ENCODE peak calls at places on chromosomes 16 and 17, in eight cellular contexts. F is HepG2, Q is heart left ventricle, L is IMR-90, B is Peyer's patch, H is uterus, X is stomach, M is gastrocnemius medialis. V is an unnamed sample.
A peak's percentile ranks its signal among the peaks of the same experiment; 100 is the strongest.

GRCh38 chr17:30352247-30352814 is 18.5 kb upstream of the TMIGD1 start:
- DNase-seq in L (no peak), H (no peak), F (peak; percentile 57), X (no peak), B (no peak), M (no peak), Q (no peak), V (no peak)

GRCh38 chr17:49050611-49051010 is 53.4 kb downstream of the IGF2BP1 start:
- DNase-seq in Q (no peak), F (no peak), H (no peak), L (no peak), X (no peak), M (no peak), B (no peak), V (no peak)

GRCh38 chr17:58172369-58173071 is 5.7 kb downstream of the OR4D2 start:
- DNase-seq in X (no peak), F (peak; percentile 62), B (no peak), L (peak; percentile 4), M (no peak), H (no peak), Q (no peak), V (no peak)

GRCh38 chr16:54347961-54348360 is 61.4 kb upstream of the IRX3 start:
- DNase-seq in H (no peak), X (no peak), F (no peak), M (no peak), B (no peak), Q (no peak), L (no peak), V (no peak)

GRCh38 chr17:74212262-74212912 is 984 bp upstream of the TTYH2 start:
- DNase-seq in X (no peak), F (no peak), L (no peak), M (no peak), H (peak; percentile 31), B (peak; percentile 28), Q (peak; percentile 54), V (peak; percentile 25)

GRCh38 chr16:3861808-3862451 is 18.6 kb downstream of the CREBBP start:
- DNase-seq in H (no peak), B (no peak), Q (no peak), M (no peak), X (no peak), F (no peak), L (peak; percentile 63), V (no peak)

GRCh38 chr16:21233521-21234150 is at the start of gene ANKS4B:
- DNase-seq in H (no peak), Q (no peak), M (no peak), L (no peak), X (peak; percentile 29), F (peak; percentile 94), B (no peak), V (peak; percentile 42)

GRCh38 chr16:56851671-56852400 is 13.2 kb upstream of the SLC12A3 start:
- DNase-seq in F (peak; percentile 35), L (peak; percentile 50), B (no peak), M (no peak), Q (no peak), H (no peak), X (no peak), V (no peak)

DNA sequence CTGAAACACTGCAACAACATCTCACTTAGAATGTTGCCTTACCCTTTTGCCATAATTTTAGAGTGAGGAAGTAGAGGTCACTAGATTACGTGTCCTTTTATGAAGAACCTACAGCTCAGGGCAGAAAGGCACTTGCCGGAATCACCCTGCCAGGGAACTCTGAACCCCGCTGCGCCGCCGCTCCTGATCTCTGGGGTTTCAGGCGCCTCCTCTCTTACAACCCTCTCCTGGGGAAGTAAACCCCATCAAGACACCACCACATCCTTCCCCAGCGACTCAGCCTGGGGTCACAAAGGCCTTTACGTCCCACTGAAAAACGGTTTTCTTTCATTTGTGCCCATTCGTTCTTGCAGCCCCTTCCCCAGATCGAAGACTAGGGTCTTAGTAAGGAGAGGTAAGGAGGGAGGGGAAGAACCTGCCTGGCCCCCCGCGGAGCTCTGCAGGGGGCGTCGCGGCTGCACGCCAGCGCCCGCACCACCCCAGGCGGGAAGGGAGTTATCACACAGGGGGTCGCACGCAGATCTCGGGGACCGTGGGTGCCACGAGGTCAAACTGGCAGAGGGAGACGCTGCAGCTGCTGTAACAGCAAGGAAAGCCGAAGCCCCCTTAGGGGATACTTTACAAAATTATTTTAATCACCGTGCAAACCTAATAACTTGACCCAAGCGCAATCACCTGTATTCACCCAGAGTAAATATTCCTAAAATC is 1.0 kb upstream of the HLF start:
- DNase-seq in B (no peak), M (no peak), H (no peak), Q (no peak), L (no peak), F (no peak), X (no peak), V (no peak)
- H3K4me3 ChIP-seq in B (peak overlapping the region; percentile 66), M (peak overlapping the region; percentile 66), H (peak overlapping the region; percentile 30), Q (peak overlapping the region; percentile 69), L (no peak overlapping the region), F (no peak overlapping the region), X (peak overlapping the region; percentile 54), V (no peak overlapping the region)

GRCh38 chr16:87392823-87393679 is 915 bp downstream of the MAP1LC3B start:
- DNase-seq in M (no peak), Q (peak; percentile 55), F (no peak), H (peak; percentile 44), X (peak; percentile 53), B (peak; percentile 47), L (peak; percentile 47), V (peak; percentile 56)
- TF ChIP-seq POLR2A in M (no peak), Q (no peak), F (no peak), H (no peak), X (no peak), B (no peak), L (no peak), V (peak; percentile 43)

DNA sequence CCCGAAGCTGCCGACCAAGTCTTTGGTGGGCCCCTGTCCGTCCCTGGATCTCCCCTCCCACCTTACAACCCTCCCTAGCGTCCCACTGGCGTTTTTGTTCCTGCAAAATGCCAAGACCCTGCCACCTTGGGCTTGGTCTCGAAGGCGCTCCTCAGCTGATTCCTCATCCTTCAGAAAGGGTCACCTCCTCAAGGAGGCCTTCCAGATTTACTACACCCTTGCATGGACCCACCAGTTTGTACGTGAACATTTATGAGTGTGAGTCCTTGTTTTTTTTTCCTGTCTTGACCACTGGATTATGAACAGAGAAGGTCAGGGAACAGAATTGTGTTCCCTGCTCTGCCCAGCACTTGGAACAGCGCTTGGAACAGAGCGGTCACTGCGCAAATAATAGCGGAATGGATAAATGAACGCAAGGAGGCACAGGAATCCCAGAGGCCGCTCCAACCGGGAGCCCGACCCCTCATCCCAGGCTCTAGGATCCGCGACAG is 895 bp upstream of the GFER start:
- DNase-seq in X (no peak), B (no peak), H (no peak), Q (no peak), F (no peak), M (no peak), L (no peak), V (no peak)
- H3K4me1 ChIP-seq in X (peaks cover 68% of the 10 kb centered on the region), B (peaks cover 20% of the 10 kb centered on the region), H (no peaks in the 10 kb centered on the region), Q (peaks cover 21% of the 10 kb centered on the region), F (peaks cover 48% of the 10 kb centered on the region), M (peaks cover 25% of the 10 kb centered on the region), L (peaks cover 8% of the 10 kb centered on the region), V (peaks cover 62% of the 10 kb centered on the region)

GRCh38 chr17:50146230-50146926 is 4.1 kb downstream of the PPP1R9B start:
- DNase-seq in B (peak; percentile 49), M (no peak), L (no peak), X (no peak), H (no peak), Q (no peak), F (no peak), V (no peak)

GRCh38 chr17:50147841-50148225 is 2.6 kb downstream of the PPP1R9B start:
- DNase-seq in H (no peak), L (no peak), M (no peak), Q (peak; percentile 74), X (no peak), F (peak; percentile 90), B (peak; percentile 44), V (no peak)

GRCh38 chr17:50145532-50146229 is 4.8 kb downstream of the PPP1R9B start:
- DNase-seq in Q (no peak), L (no peak), X (no peak), F (no peak), B (no peak), H (no peak), M (no peak), V (no peak)

GRCh38 chr17:50148226-50149098 is 2.0 kb downstream of the PPP1R9B start:
- DNase-seq in H (peak; percentile 65), B (peak; percentile 90), M (no peak), L (peak; percentile 39), Q (peak; percentile 65), F (peak; percentile 51), X (peak; percentile 62), V (peak; percentile 68)

GRCh38 chr17:50146927-50147640 is 3.4 kb downstream of the PPP1R9B start:
- DNase-seq in Q (no peak), H (no peak), M (no peak), B (peak; percentile 46), X (no peak), L (no peak), F (no peak), V (no peak)
- H3K4me3 ChIP-seq in Q (peak overlapping the region; percentile 98), H (peak overlapping the region; percentile 91), M (peak overlapping the region; percentile 89), B (peak overlapping the region; percentile 98), X (peak overlapping the region; percentile 84), L (peak overlapping the region; percentile 86), F (peak overlapping the region; percentile 70), V (no peak overlapping the region)

DNA sequence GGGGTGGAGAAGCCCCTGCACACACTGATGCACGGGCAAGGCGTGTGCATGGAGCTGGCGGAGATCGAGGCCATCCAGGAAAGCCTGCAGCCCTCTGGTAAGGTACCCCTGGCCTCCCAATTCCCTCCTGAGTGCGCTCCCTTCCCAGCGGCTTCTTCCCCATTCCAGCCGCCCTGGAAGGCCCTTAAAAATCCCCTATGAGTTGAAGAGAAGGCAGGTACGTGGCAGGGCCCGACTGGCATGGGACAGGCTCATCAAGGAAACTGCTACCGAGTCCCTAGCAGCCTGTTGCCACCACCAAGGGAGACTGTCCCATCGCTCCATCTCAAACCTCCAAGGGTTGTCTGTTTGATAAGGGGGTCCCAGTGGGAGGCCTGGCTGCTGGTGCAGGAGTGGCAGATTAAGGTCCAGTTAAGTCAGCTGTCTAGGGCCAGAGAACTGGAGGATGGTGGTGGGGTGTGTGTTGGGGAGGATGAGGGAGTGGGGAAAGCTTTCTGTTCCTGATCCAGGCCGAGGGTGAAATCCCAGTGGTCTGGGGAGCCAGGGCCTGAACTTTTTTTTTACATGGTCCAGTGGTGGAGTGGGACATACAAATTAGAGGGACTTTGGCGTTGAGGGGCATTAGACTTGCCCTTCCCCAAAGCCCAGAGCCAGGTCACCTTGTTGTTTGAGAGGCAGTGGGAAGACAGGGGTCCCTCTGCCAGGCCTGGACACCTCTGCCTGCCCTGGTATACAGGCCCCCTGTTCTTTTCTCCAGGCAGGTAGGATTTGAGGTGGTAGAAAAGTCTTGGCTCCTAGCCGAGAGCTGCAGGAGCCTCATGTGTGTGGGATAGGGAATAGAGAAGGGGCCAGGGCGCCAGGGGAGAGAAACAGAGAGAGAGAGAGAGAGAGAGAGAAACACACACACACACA is 994 bp downstream of the IGFBP4 start:
- DNase-seq in B (no peak), L (peak; percentile 19), X (no peak), F (no peak), Q (no peak), M (no peak), H (peak; percentile 26), V (no peak)
- TF ChIP-seq POLR2A in B (no peak), L (peak; percentile 22), X (no peak), F (no peak), Q (no peak), M (no peak), H (no peak), V (no peak)

DNA sequence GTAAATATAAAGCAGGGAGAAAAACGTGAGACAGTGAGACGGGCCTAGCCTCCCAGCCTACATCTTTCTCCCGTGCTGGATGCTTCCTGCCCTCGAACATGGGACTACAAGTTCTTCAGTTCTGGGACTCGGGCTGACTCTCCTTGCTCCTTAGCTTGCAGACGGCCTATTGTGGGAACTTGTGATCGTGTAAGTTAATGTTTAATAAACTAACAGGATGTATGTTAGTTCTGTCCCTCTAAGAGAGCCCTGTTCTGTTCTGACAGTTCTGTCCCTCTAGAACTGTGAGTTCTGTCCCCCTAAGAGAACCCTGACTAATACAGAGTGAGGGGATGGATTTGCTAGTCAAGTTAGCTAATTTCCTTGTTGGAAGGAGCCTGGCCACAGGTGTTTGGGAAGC is 16.7 kb upstream of the MYH10 start:
- DNase-seq in Q (no peak), L (no peak), F (no peak), X (no peak), H (no peak), B (no peak), M (no peak), V (no peak)
- H3K4me1 ChIP-seq in Q (no peaks in the 10 kb centered on the region), L (peaks cover 8% of the 10 kb centered on the region), F (peaks cover 78% of the 10 kb centered on the region), X (no peaks in the 10 kb centered on the region), H (no peaks in the 10 kb centered on the region), B (no peaks in the 10 kb centered on the region), M (peaks cover 8% of the 10 kb centered on the region), V (no peaks in the 10 kb centered on the region)